ENCODE peak calls at places on chromosomes 3 and 15, in seven cellular contexts. N is coronary artery; E is MM.1S; Y is AG09319; J is WTC11; T is fibroblast of mammary gland; X is CD8-positive, alpha-beta T cell. C is an unnamed sample.

GRCh38 chr3:183816681-183817080 is 8.7 kb downstream of the MAP6D1 start:
- DNase-seq in T (peak), X (no peak), J (no peak), E (no peak), Y (no peak), N (no peak), C (no peak)

GRCh38 chr3:102179321-102180290 is 255.2 kb upstream of the ZPLD1 start:
- DNase-seq in J (no peak), T (no peak), X (no peak), Y (no peak), E (no peak), N (no peak), C (peak)

GRCh38 chr3:121483290-121483689 is 62.5 kb downstream of the POLQ start:
- DNase-seq in E (no peak), Y (no peak), T (peak), J (no peak), N (no peak), X (no peak), C (no peak)

GRCh38 chr15:28907338-28907961 is 21.7 kb downstream of the APBA2 start:
- DNase-seq in T (no peak), Y (no peak), J (no peak), N (no peak), E (no peak), X (no peak), C (no peak)

GRCh38 chr15:74159773-74160172 is 13.7 kb upstream of the ISLR start:
- DNase-seq in T (no peak), N (no peak), E (no peak), Y (no peak), X (no peak), J (no peak), C (no peak)

GRCh38 chr3:47603332-47603731 is 24.7 kb upstream of the CSPG5 start:
- DNase-seq in T (no peak), Y (no peak), J (no peak), N (no peak), E (peak), X (no peak), C (no peak)

GRCh38 chr3:19901918-19902317 is 32.1 kb downstream of the EFHB start:
- DNase-seq in J (no peak), Y (no peak), X (no peak), N (no peak), E (no peak), T (peak), C (no peak)

GRCh38 chr3:13378155-13378554 is 42.0 kb downstream of the NUP210 start:
- DNase-seq in J (no peak), T (peak), X (no peak), N (no peak), E (no peak), Y (no peak), C (no peak)

GRCh38 chr15:43541785-43542184 is 24.4 kb downstream of the MAP1A start:
- DNase-seq in X (no peak), Y (no peak), J (no peak), N (no peak), T (peak), E (no peak), C (no peak)

GRCh38 chr3:127132876-127133275 is 60.1 kb upstream of the PRR23E start:
- DNase-seq in E (no peak), Y (no peak), T (no peak), X (no peak), N (peak), J (no peak), C (no peak)

GRCh38 chr3:6928064-6928463 is 67.1 kb downstream of the GRM7 start:
- DNase-seq in T (no peak), Y (no peak), X (no peak), N (no peak), J (no peak), E (no peak), C (no peak)

GRCh38 chr3:45055411-45056143 is 29.5 kb downstream of the CLEC3B start:
- DNase-seq in N (no peak), J (peak), Y (no peak), X (no peak), E (peak), T (peak), C (peak)

GRCh38 chr3:132417695-132418520 is 606 bp downstream of the DNAJC13 start:
- DNase-seq in J (peak), N (peak), Y (no peak), T (peak), E (peak), X (no peak), C (peak)

GRCh38 chr15:34682673-34683072 is 72.1 kb downstream of the GJD2 start:
- DNase-seq in Y (no peak), X (no peak), N (no peak), J (no peak), T (peak), E (no peak), C (no peak)

GRCh38 chr3:7546219-7546618 is 685.3 kb downstream of the GRM7 start:
- DNase-seq in T (peak), J (no peak), Y (no peak), N (no peak), E (no peak), X (no peak), C (no peak)

GRCh38 chr3:131223373-131224289 is 157.9 kb upstream of the NUDT16 start:
- DNase-seq in X (no peak), E (no peak), N (no peak), T (no peak), J (no peak), Y (no peak), C (no peak)

GRCh38 chr15:89171136-89172072 is 50.0 kb downstream of the RLBP1 start:
- DNase-seq in X (no peak), E (peak), T (peak), Y (no peak), N (no peak), J (peak), C (no peak)

GRCh38 chr15:101045835-101046691 is 126.9 kb downstream of the LRRK1 start:
- DNase-seq in N (peak), X (peak), E (no peak), T (no peak), Y (no peak), J (no peak), C (no peak)

GRCh38 chr15:23565395-23566069 is at the start of gene MKRN3:
- DNase-seq in E (no peak), J (no peak), N (no peak), Y (no peak), T (no peak), X (peak), C (no peak)

GRCh38 chr3:167167491-167167890 is 212.6 kb downstream of the ZBBX start:
- DNase-seq in E (no peak), Y (no peak), T (no peak), N (no peak), J (no peak), X (no peak), C (no peak)

GRCh38 chr3:44104668-44105321 is 136.9 kb upstream of the TOPAZ1 start:
- DNase-seq in X (no peak), E (peak), T (peak), N (no peak), Y (no peak), J (no peak), C (peak)

GRCh38 chr15:74420193-74420905 is 13.4 kb downstream of the SEMA7A start:
- DNase-seq in Y (no peak), E (peak), N (no peak), X (no peak), T (no peak), J (no peak), C (no peak)

GRCh38 chr3:34305266-34305665 is 506.8 kb downstream of the PDCD6IP start:
- DNase-seq in E (no peak), N (no peak), J (no peak), T (no peak), X (no peak), Y (no peak), C (no peak)

GRCh38 chr3:81744366-81744765 is 17.1 kb downstream of the GBE1 start:
- DNase-seq in T (peak), Y (peak), X (no peak), J (no peak), N (no peak), E (no peak), C (no peak)

GRCh38 chr3:50226888-50227389 is 9.1 kb upstream of the GNAI2 start:
- DNase-seq in N (peak), T (peak), X (no peak), Y (no peak), E (peak), J (peak), C (peak)

GRCh38 chr15:31740203-31740602 is 290.1 kb upstream of the CHRNA7 start:
- DNase-seq in N (no peak), X (no peak), T (peak), J (peak), E (no peak), Y (no peak), C (no peak)
- TF ChIP-seq CTCF in N (no peak), X (no peak), T (no peak), J (no peak), E (no peak), Y (no peak), C (no peak)

DNA sequence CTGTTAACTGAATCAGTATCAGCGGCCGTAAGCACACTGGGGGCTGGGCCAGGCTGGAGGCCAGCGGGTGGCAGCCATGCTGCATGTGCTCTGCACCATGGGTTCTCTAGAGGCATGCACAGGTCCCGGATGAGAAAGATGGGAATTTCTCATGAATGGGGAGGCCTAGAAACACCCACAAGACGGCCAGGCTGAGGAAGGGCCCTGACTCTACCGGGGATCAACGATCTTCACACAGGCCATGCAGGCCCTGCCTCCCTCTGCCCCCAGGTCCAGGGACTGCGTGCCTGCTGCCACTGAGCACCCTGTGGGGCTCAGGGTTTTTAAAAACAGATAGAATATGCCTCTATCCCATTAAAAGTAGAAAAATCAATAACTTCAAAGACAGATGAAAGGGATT is 32.7 kb downstream of the SLC41A3 start:
- DNase-seq in X (no peak), J (no peak), N (peak), Y (no peak), T (no peak), E (no peak), C (no peak)
- TF ChIP-seq CTCF in X (no peak), J (no peak), N (no peak), Y (no peak), T (no peak), E (no peak), C (no peak)

GRCh38 chr15:76057332-76058000 is 2.3 kb upstream of the TMEM266 start:
- DNase-seq in X (no peak), N (no peak), T (peak), Y (peak), J (peak), E (peak), C (peak)

GRCh38 chr15:76061700-76062099 is 1.9 kb downstream of the TMEM266 start:
- DNase-seq in N (no peak), E (no peak), Y (no peak), X (no peak), J (no peak), T (no peak), C (no peak)

GRCh38 chr15:76058714-76059319 is 968 bp upstream of the TMEM266 start:
- DNase-seq in E (peak), X (no peak), T (peak), N (no peak), J (peak), Y (no peak), C (peak)

GRCh38 chr15:76060098-76060989 is 559 bp downstream of the TMEM266 start:
- DNase-seq in X (no peak), T (no peak), J (no peak), Y (no peak), N (no peak), E (peak), C (peak)

DNA sequence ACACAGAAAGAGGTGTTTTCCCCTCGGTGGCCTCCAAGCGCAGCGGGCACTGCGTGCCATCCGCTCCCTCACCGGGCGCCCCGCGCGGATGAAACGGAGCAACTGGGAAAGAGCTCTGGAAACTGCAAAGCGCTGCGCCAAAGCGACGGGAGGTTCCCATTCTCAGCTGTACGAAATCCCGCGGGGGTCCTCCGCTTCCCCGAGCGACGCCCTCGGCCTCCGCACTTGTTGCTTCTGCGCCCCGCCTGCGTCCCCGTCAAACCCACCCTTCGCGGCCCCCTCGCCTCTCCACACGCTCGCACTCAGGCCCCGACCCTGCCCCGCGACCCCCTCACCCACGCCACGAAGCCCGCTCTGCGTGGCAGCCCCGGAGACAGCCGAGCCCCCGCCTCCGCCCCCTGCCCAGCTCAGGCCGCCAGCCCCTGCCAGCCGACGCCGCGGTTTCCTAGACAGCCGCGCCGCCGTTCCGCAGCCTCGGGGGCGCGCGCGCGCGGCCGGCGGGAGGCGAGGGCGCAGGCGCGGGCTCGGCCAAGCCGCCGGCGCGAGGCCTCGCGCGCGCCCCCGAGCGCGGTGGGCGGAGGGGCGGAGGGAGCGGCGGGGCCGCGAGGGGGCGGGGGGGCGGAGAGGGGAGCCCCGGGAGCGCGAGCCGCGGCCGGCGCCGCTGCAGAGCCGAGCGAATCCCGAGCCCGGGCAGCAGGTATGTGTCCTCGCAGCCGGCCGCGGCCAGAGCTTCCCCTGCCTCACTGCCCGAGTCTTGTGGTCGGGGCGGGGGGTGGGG is at the start of gene TMEM266:
- DNase-seq in N (no peak), J (peak), T (no peak), E (peak), X (no peak), Y (no peak), C (peak)
- TF ChIP-seq CTCF in N (no peak), J (no peak), T (no peak), E (peak), X (no peak), Y (no peak), C (peak)

GRCh38 chr3:138263104-138263503 is 66.5 kb downstream of the NME9 start:
- DNase-seq in N (no peak), Y (no peak), T (no peak), J (no peak), X (no peak), E (no peak), C (no peak)
- TF ChIP-seq CTCF in N (no peak), Y (no peak), T (no peak), J (no peak), X (no peak), E (no peak), C (no peak)

DNA sequence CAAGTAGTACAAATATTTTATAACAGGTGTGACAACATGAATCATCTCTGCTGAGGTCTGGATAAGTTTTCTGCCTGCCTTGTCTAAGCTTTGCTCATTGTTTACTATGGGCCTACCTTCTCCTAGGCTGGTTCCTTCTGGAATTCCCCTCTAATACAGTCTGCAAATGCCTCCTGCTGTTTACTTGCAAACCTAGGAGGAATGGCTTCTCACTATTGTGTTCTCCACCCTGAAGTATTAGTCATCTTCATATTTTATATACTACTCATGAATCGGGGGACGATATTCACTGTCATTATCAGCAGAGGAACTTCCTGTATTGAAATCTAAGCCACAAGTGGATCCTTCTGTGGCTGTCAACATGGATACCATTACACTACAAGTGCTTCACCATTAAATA is 154.8 kb downstream of the PLCL2 start:
- DNase-seq in X (no peak), T (peak), Y (peak), J (no peak), N (no peak), E (no peak), C (no peak)
- TF ChIP-seq CTCF in X (no peak), T (no peak), Y (peak), J (no peak), N (no peak), E (no peak), C (no peak)